ENCODE peak calls at places on chromosomes 16 and 17, in ten cellular contexts. I is heart right ventricle, V is upper lobe of right lung, F is mammary epithelial cell, Q is fibroblast of lung, N is heart left ventricle, A is colonic mucosa, K is SK-N-SH, P is A549, W is cardiac muscle cell. C is an unnamed sample.

GRCh38 chr17:41413353-41413752 is 11.0 kb downstream of the KRT37 start:
- DNase-seq in I (no peak), V (no peak), F (no peak), Q (no peak), N (no peak), A (no peak), K (no peak), P (no peak), W (no peak), C (no peak)

GRCh38 chr16:22813946-22814325 is at the start of gene HS3ST2:
- DNase-seq in I (peak; percentile 42), V (peak; percentile 71), F (peak; percentile 82), Q (no peak), N (peak; percentile 70), A (peak; percentile 22), K (peak; percentile 90), P (no peak), W (peak; percentile 80), C (no peak)

GRCh38 chr17:1070411-1070810 is 73.5 kb downstream of the TIMM22 start:
- DNase-seq in I (no peak), V (no peak), F (no peak), Q (no peak), N (peak; percentile 47), A (no peak), K (no peak), P (no peak), W (no peak), C (no peak)

GRCh38 chr17:45248132-45248936 is 13.6 kb downstream of the SPATA32 start:
- DNase-seq in I (no peak), V (peak; percentile 85), F (peak; percentile 65), Q (no peak), N (no peak), A (peak; percentile 75), K (no peak), P (peak; percentile 62), W (no peak), C (peak; percentile 67)

GRCh38 chr16:70711211-70711978 is 25.5 kb upstream of the MTSS2 start:
- DNase-seq in I (no peak), V (no peak), F (no peak), Q (no peak), N (no peak), A (no peak), K (no peak), P (no peak), W (peak; percentile 66), C (no peak)

GRCh38 chr17:45147102-45147580 is 1.1 kb upstream of the HEXIM1 start:
- DNase-seq in I (peak; percentile 54), V (no peak), F (no peak), Q (no peak), N (no peak), A (no peak), K (peak; percentile 86), P (no peak), W (peak; percentile 85), C (no peak)

GRCh38 chr17:51848451-51848850 is 310.1 kb downstream of the CA10 start:
- DNase-seq in I (no peak), V (no peak), F (peak; percentile 66), Q (no peak), N (no peak), A (no peak), K (no peak), P (no peak), W (no peak), C (no peak)

GRCh38 chr16:53429221-53429943 is 4.9 kb upstream of the RBL2 start:
- DNase-seq in I (no peak), V (no peak), F (peak; percentile 65), Q (peak; percentile 87), N (no peak), A (no peak), K (peak; percentile 48), P (no peak), W (no peak), C (no peak)

GRCh38 chr16:27208809-27209208 is 5.5 kb downstream of the KDM8 start:
- DNase-seq in I (no peak), V (no peak), F (no peak), Q (no peak), N (no peak), A (no peak), K (no peak), P (no peak), W (no peak), C (no peak)

GRCh38 chr17:40956401-40957254 is 10.1 kb downstream of the KRT39 start:
- DNase-seq in I (no peak), V (no peak), F (peak; percentile 99), Q (peak; percentile 67), N (no peak), A (no peak), K (no peak), P (peak; percentile 77), W (no peak), C (peak; percentile 82)

GRCh38 chr17:50943575-50943933 is 77.4 kb upstream of the TOB1 start:
- DNase-seq in I (no peak), V (peak; percentile 51), F (no peak), Q (no peak), N (no peak), A (no peak), K (peak; percentile 78), P (no peak), W (no peak), C (peak; percentile 35)

GRCh38 chr17:75326587-75326955 is 37.3 kb upstream of the SLC25A19 start:
- DNase-seq in I (no peak), V (no peak), F (no peak), Q (no peak), N (no peak), A (no peak), K (no peak), P (no peak), W (no peak), C (no peak)
- H3K4me1 ChIP-seq in I (peaks cover 18% of the 10 kb centered on the region), V (peaks cover 30% of the 10 kb centered on the region), F (no peaks in the 10 kb centered on the region), Q (no peaks in the 10 kb centered on the region), N (peaks cover 9% of the 10 kb centered on the region), A (peaks cover 4% of the 10 kb centered on the region), K (peaks cover 16% of the 10 kb centered on the region), P (no peaks in the 10 kb centered on the region), W (peaks cover 6% of the 10 kb centered on the region), C (peaks cover 5% of the 10 kb centered on the region)

GRCh38 chr16:30052671-30053372 is 12.7 kb upstream of the ALDOA start:
- DNase-seq in I (peak; percentile 94), V (peak; percentile 97), F (peak; percentile 90), Q (peak; percentile 88), N (peak; percentile 96), A (peak; percentile 96), K (peak; percentile 97), P (peak; percentile 94), W (peak; percentile 92), C (peak; percentile 95)
- TF ChIP-seq CTCF in I (no peak), V (no peak), F (no peak), Q (no peak), N (no peak), A (no peak), K (no peak), P (no peak), W (no peak), C (no peak)

GRCh38 chr17:82295472-82295814 is 21.9 kb upstream of the CSNK1D start:
- DNase-seq in I (no peak), V (no peak), F (no peak), Q (no peak), N (no peak), A (no peak), K (no peak), P (no peak), W (no peak), C (no peak)
- H3K4me1 ChIP-seq in I (peaks cover 16% of the 10 kb centered on the region), V (peaks cover 42% of the 10 kb centered on the region), F (peaks cover 43% of the 10 kb centered on the region), Q (peaks cover 17% of the 10 kb centered on the region), N (peaks cover 17% of the 10 kb centered on the region), A (peaks cover 21% of the 10 kb centered on the region), K (peaks cover 28% of the 10 kb centered on the region), P (peaks cover 59% of the 10 kb centered on the region), W (peaks cover 1% of the 10 kb centered on the region), C (peaks cover 38% of the 10 kb centered on the region)

DNA sequence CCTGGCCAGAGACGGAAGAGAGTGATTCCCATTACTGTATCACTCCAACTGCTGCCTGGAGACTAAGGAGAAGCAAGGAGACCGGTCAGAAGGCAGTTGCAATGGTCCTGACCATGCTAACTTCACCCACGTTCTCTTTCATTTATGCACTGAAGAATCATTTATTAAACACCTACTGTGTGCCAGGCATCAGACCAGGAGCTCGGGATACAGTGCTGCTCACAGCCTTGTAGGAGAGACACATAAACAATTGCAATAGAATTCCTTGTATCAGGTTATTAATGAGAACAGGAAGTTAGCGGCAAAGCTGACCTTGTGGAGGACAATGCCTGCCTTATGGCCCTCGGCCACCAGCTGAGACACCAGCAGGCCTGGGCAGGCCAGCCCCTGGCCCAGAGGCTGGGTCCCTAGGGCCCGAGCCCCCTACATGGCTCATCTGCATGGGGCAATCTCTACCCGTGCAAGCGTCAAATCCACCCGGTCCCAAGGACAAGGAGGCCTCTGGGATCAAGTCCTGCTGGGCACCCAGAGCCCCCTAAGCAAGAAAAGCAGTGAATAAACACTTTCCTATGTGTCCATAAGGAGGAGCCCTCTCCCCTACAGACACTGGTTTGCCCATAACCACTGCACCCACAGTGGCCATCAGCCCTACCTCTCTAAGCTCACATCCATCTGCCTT is 8.6 kb upstream of the ENPP7 start:
- DNase-seq in I (no peak), V (no peak), F (no peak), Q (no peak), N (no peak), A (no peak), K (peak; percentile 79), P (peak; percentile 67), W (peak; percentile 51), C (peak; percentile 60)
- TF ChIP-seq CTCF in I (no peak), V (no peak), F (no peak), Q (no peak), N (no peak), A (no peak), K (peak; percentile 49), P (peak; percentile 50), W (peak; percentile 9), C (peak; percentile 73)

GRCh38 chr17:16515933-16516332 is 23.9 kb upstream of the LRRC75A start:
- DNase-seq in I (no peak), V (no peak), F (no peak), Q (no peak), N (no peak), A (no peak), K (no peak), P (no peak), W (no peak), C (no peak)

GRCh38 chr17:16512011-16512410 is 20.0 kb upstream of the LRRC75A start:
- DNase-seq in I (no peak), V (no peak), F (no peak), Q (no peak), N (no peak), A (no peak), K (no peak), P (no peak), W (no peak), C (no peak)

GRCh38 chr17:16516594-16517018 is 24.6 kb upstream of the LRRC75A start:
- DNase-seq in I (no peak), V (no peak), F (peak; percentile 46), Q (peak; percentile 53), N (no peak), A (no peak), K (peak; percentile 22), P (peak; percentile 47), W (peak; percentile 64), C (peak; percentile 29)

GRCh38 chr17:16511515-16511914 is 19.5 kb upstream of the LRRC75A start:
- DNase-seq in I (no peak), V (no peak), F (no peak), Q (no peak), N (no peak), A (no peak), K (no peak), P (no peak), W (no peak), C (no peak)

GRCh38 chr17:16513858-16514257 is 21.9 kb upstream of the LRRC75A start:
- DNase-seq in I (no peak), V (no peak), F (no peak), Q (no peak), N (no peak), A (no peak), K (no peak), P (no peak), W (no peak), C (no peak)
- H3K4me1 ChIP-seq in I (peaks cover 9% of the 10 kb centered on the region), V (no peaks in the 10 kb centered on the region), F (peaks cover 10% of the 10 kb centered on the region), Q (peaks cover 8% of the 10 kb centered on the region), N (no peaks in the 10 kb centered on the region), A (no peaks in the 10 kb centered on the region), K (peaks cover 5% of the 10 kb centered on the region), P (peaks cover 13% of the 10 kb centered on the region), W (peaks cover 12% of the 10 kb centered on the region), C (peaks cover 19% of the 10 kb centered on the region)

C was measured in Caco-2.